ENCODE peak calls at places on chromosomes 2 and 18, in five cellular contexts. One of them, this sample, is unnamed.

GRCh38 chr18:60891936-60892335 is 441.3 kb upstream of the CDH20 start:
- DNase-seq in fibroblast of mammary gland: no peak
- DNase-seq in heart left ventricle: no peak
- DNase-seq in AG10803: no peak
- DNase-seq in OCI-LY7: no peak
- DNase-seq in this sample: no peak

GRCh38 chr2:106969777-106970176 is 83.8 kb upstream of the ST6GAL2 start:
- DNase-seq in fibroblast of mammary gland: no peak
- DNase-seq in heart left ventricle: no peak
- DNase-seq in AG10803: no peak
- DNase-seq in OCI-LY7: no peak
- DNase-seq in this sample: no peak

GRCh38 chr2:219765236-219765635 is 137.8 kb downstream of the SLC4A3 start:
- DNase-seq in fibroblast of mammary gland: peak; percentile 14
- DNase-seq in heart left ventricle: no peak
- DNase-seq in AG10803: no peak
- DNase-seq in OCI-LY7: peak; percentile 21
- DNase-seq in this sample: no peak

GRCh38 chr2:121810959-121811853 is 55.8 kb downstream of the TSN start:
- DNase-seq in fibroblast of mammary gland: peak; percentile 68
- DNase-seq in heart left ventricle: peak; percentile 71
- DNase-seq in AG10803: peak; percentile 70
- DNase-seq in OCI-LY7: peak; percentile 78
- DNase-seq in this sample: no peak

GRCh38 chr18:35502062-35502461 is 4.3 kb upstream of the INO80C start:
- DNase-seq in fibroblast of mammary gland: no peak
- DNase-seq in heart left ventricle: no peak
- DNase-seq in AG10803: no peak
- DNase-seq in OCI-LY7: no peak
- DNase-seq in this sample: peak; percentile 33

GRCh38 chr2:71070294-71071025 is 2.0 kb downstream of the NAGK start:
- DNase-seq in fibroblast of mammary gland: peak; percentile 62
- DNase-seq in heart left ventricle: no peak
- DNase-seq in AG10803: peak; percentile 57
- DNase-seq in OCI-LY7: peak; percentile 71
- DNase-seq in this sample: no peak

GRCh38 chr2:28274911-28275685 is 117.6 kb upstream of the FOSL2 start:
- DNase-seq in fibroblast of mammary gland: peak; percentile 94
- DNase-seq in heart left ventricle: no peak
- DNase-seq in AG10803: peak; percentile 75
- DNase-seq in OCI-LY7: no peak
- DNase-seq in this sample: no peak

GRCh38 chr2:215614296-215614695 is 178.4 kb upstream of the FN1 start:
- DNase-seq in fibroblast of mammary gland: no peak
- DNase-seq in heart left ventricle: no peak
- DNase-seq in AG10803: no peak
- DNase-seq in OCI-LY7: no peak
- DNase-seq in this sample: no peak

GRCh38 chr18:68803371-68803770 is 5.5 kb downstream of the CCDC102B start:
- DNase-seq in fibroblast of mammary gland: peak; percentile 92
- DNase-seq in heart left ventricle: peak; percentile 79
- DNase-seq in AG10803: peak; percentile 96
- DNase-seq in OCI-LY7: no peak
- DNase-seq in this sample: no peak

GRCh38 chr2:185644828-185645227 is 93.8 kb upstream of the FSIP2 start:
- DNase-seq in fibroblast of mammary gland: no peak
- DNase-seq in heart left ventricle: no peak
- DNase-seq in AG10803: no peak
- DNase-seq in OCI-LY7: no peak
- DNase-seq in this sample: no peak

GRCh38 chr2:209771474-209772292 is at the start of gene UNC80:
- DNase-seq in fibroblast of mammary gland: peak; percentile 40
- DNase-seq in heart left ventricle: peak; percentile 80
- DNase-seq in AG10803: peak; percentile 28
- DNase-seq in OCI-LY7: no peak
- DNase-seq in this sample: no peak

GRCh38 chr2:239257511-239257937 is 143.3 kb downstream of the HDAC4 start:
- DNase-seq in fibroblast of mammary gland: peak; percentile 92
- DNase-seq in heart left ventricle: no peak
- DNase-seq in AG10803: peak; percentile 88
- DNase-seq in OCI-LY7: no peak
- DNase-seq in this sample: no peak

GRCh38 chr2:164545484-164545883 is 75.8 kb downstream of the GRB14 start:
- DNase-seq in fibroblast of mammary gland: no peak
- DNase-seq in heart left ventricle: no peak
- DNase-seq in AG10803: no peak
- DNase-seq in OCI-LY7: no peak
- DNase-seq in this sample: no peak

GRCh38 chr2:42903821-42904575 is 111.6 kb upstream of the HAAO start:
- DNase-seq in fibroblast of mammary gland: no peak
- DNase-seq in heart left ventricle: no peak
- DNase-seq in AG10803: no peak
- DNase-seq in OCI-LY7: no peak
- DNase-seq in this sample: peak; percentile 70
- H3K4me3 ChIP-seq in fibroblast of mammary gland: no peak overlapping the region
- H3K4me3 ChIP-seq in heart left ventricle: no peak overlapping the region
- H3K4me3 ChIP-seq in AG10803: no peak overlapping the region
- H3K4me3 ChIP-seq in OCI-LY7: no peak overlapping the region
- H3K4me3 ChIP-seq in this sample: no peak overlapping the region

DNA sequence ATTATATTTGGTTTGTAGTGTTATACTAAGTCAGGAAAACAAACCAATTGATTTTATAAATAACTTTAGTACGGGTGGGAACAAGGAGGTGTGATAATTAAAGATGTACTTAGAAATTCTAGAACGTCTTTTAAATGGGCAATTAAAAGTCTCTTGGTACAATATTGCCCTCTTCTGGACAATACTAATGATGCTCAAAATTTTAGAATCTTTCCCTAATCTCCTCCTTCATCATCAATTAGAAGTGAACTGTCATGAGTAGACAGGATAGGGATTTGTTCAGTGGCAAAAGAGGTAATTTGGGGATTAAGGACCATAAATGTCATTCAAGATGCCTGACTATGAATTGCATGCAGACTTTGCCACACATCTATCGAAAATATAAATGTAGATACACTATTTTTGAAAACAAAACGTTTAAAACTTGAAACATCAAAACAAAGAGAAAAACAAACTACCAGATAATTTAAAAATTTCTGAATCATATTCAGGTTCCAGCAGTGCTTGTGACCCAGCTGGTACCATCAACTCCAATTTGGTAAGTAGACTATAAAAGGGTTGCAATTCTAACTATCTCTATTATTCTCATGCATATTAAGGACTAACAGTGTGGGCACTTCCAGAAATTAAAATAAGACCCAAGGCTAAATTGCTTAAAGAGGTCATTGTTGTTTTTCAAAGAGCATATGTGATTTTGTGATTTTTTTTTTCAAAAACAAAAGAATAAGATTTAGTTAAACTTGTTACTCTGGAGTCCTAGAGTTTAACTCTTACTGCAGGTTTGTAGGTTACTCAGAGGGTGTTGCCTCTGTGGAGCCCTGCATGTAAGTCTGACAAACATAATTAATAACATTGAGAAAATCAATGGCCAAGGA is 123.5 kb downstream of the LAMA3 start:
- DNase-seq in fibroblast of mammary gland: peak; percentile 50
- DNase-seq in heart left ventricle: no peak
- DNase-seq in AG10803: peak; percentile 17
- DNase-seq in OCI-LY7: peak; percentile 46
- DNase-seq in this sample: no peak
- TF ChIP-seq CTCF in fibroblast of mammary gland: peak; percentile 56
- TF ChIP-seq CTCF in heart left ventricle: peak; percentile 74
- TF ChIP-seq CTCF in AG10803: peak; percentile 67
- TF ChIP-seq CTCF in OCI-LY7: peak; percentile 85
- TF ChIP-seq CTCF in this sample: peak; percentile 40

GRCh38 chr18:28171837-28172236 is 5.1 kb downstream of the CDH2 start:
- DNase-seq in fibroblast of mammary gland: no peak
- DNase-seq in heart left ventricle: no peak
- DNase-seq in AG10803: no peak
- DNase-seq in OCI-LY7: no peak
- DNase-seq in this sample: no peak
- H3K4me3 ChIP-seq in fibroblast of mammary gland: no peak overlapping the region
- H3K4me3 ChIP-seq in heart left ventricle: peak overlapping the region; percentile 1
- H3K4me3 ChIP-seq in AG10803: no peak overlapping the region
- H3K4me3 ChIP-seq in OCI-LY7: no peak overlapping the region
- H3K4me3 ChIP-seq in this sample: no peak overlapping the region

GRCh38 chr2:100670232-100670631 is 107.4 kb downstream of the PDCL3 start:
- DNase-seq in fibroblast of mammary gland: no peak
- DNase-seq in heart left ventricle: no peak
- DNase-seq in AG10803: no peak
- DNase-seq in OCI-LY7: no peak
- DNase-seq in this sample: no peak
- TF ChIP-seq CTCF in fibroblast of mammary gland: no peak
- TF ChIP-seq CTCF in heart left ventricle: no peak
- TF ChIP-seq CTCF in AG10803: no peak
- TF ChIP-seq CTCF in OCI-LY7: no peak
- TF ChIP-seq CTCF in this sample: no peak

GRCh38 chr2:142877265-142877756 is at the start of gene KYNU:
- DNase-seq in fibroblast of mammary gland: peak; percentile 40
- DNase-seq in heart left ventricle: no peak
- DNase-seq in AG10803: no peak
- DNase-seq in OCI-LY7: no peak
- DNase-seq in this sample: no peak
- H3K4me3 ChIP-seq in fibroblast of mammary gland: no peak within 1 kb of the TSS
- H3K4me3 ChIP-seq in heart left ventricle: peak within 1 kb of the TSS; percentile 54
- H3K4me3 ChIP-seq in AG10803: no peak within 1 kb of the TSS
- H3K4me3 ChIP-seq in OCI-LY7: no peak within 1 kb of the TSS
- H3K4me3 ChIP-seq in this sample: no peak within 1 kb of the TSS

DNA sequence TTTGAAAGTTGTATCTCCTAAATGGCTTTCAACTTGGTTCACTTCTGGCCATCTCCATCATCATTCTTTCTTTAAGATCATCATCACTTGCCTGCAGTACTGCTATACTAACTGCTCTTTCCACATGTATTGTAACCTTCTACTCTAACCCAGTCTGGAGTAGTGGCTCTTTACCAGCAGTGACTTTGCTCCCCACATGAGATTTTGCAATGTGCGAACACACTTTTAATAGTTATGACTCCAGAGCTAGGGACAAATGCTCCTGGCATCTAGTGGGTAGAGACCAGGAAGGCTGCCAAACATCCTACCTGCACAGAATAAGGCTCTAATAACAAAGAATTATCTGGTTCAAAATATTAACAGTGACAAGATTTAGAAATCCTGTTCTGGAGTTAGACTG is 243.8 kb downstream of the XIRP2 start:
- DNase-seq in fibroblast of mammary gland: no peak
- DNase-seq in heart left ventricle: no peak
- DNase-seq in AG10803: no peak
- DNase-seq in OCI-LY7: no peak
- DNase-seq in this sample: no peak
- TF ChIP-seq CTCF in fibroblast of mammary gland: no peak
- TF ChIP-seq CTCF in heart left ventricle: no peak
- TF ChIP-seq CTCF in AG10803: no peak
- TF ChIP-seq CTCF in OCI-LY7: no peak
- TF ChIP-seq CTCF in this sample: no peak